ENCODE peak calls at places on chromosomes 12 and 14, in seven cellular contexts. W, Q, J, V, N, T and B are unnamed samples.

GRCh38 chr14:67532998-67533753 is at the start of gene PLEKHH1:
- DNase-seq in W (peak), J (no peak), Q (peak), N (peak), T (peak), V (peak), B (peak)

GRCh38 chr12:40745386-40745785 is 53.1 kb downstream of the CNTN1 start:
- DNase-seq in T (no peak), V (no peak), J (no peak), W (no peak), Q (no peak), N (no peak), B (no peak)

GRCh38 chr12:121918679-121919038 is 267 bp downstream of the CFAP251 start:
- DNase-seq in T (no peak), J (no peak), W (no peak), Q (no peak), N (no peak), V (no peak), B (no peak)

GRCh38 chr12:119687344-119687865 is 19.5 kb downstream of the PRKAB1 start:
- DNase-seq in V (no peak), N (no peak), T (no peak), Q (no peak), J (no peak), W (no peak), B (no peak)

GRCh38 chr14:104609666-104610065 is 5.1 kb upstream of the TMEM179 start:
- DNase-seq in V (no peak), T (no peak), W (no peak), N (no peak), Q (no peak), J (no peak), B (no peak)

GRCh38 chr14:82755923-82756322 is 1222.3 kb upstream of the SEL1L start:
- DNase-seq in J (no peak), T (no peak), Q (no peak), N (no peak), W (no peak), V (no peak), B (no peak)

GRCh38 chr14:32230695-32231280 is 27.7 kb upstream of the RNU6-8 start:
- DNase-seq in T (no peak), Q (no peak), V (peak), N (peak), J (no peak), W (no peak), B (no peak)

GRCh38 chr14:61145258-61145902 is 135.8 kb downstream of the TMEM30B start:
- DNase-seq in W (no peak), N (peak), J (no peak), Q (no peak), T (no peak), V (peak), B (no peak)

GRCh38 chr12:63103489-63104131 is 47.4 kb downstream of the AVPR1A start:
- DNase-seq in Q (no peak), J (no peak), V (peak), T (no peak), W (peak), N (no peak), B (peak)

GRCh38 chr12:541676-542289 is 82.0 kb downstream of the B4GALNT3 start:
- DNase-seq in T (no peak), V (no peak), Q (no peak), J (no peak), N (no peak), W (peak), B (no peak)

GRCh38 chr14:62645649-62646048 is 399.6 kb downstream of the KCNH5 start:
- DNase-seq in N (no peak), W (no peak), T (no peak), V (no peak), Q (no peak), J (no peak), B (no peak)

GRCh38 chr14:73977896-73978295 is 27.8 kb downstream of the COQ6 start:
- DNase-seq in N (no peak), J (no peak), W (no peak), Q (no peak), V (no peak), T (no peak), B (no peak)

GRCh38 chr14:55458800-55459577 is 18.6 kb upstream of the TBPL2 start:
- DNase-seq in T (no peak), W (no peak), N (no peak), Q (no peak), V (peak), J (no peak), B (peak)

GRCh38 chr12:88553941-88554658 is 26.2 kb downstream of the KITLG start:
- DNase-seq in J (no peak), T (no peak), Q (peak), N (peak), V (peak), W (peak), B (no peak)

GRCh38 chr12:2877959-2878732 is 1.1 kb downstream of the RHNO1 start:
- DNase-seq in N (no peak), J (no peak), W (no peak), V (no peak), T (no peak), Q (peak), B (peak)

GRCh38 chr12:49515266-49515665 is 23.6 kb upstream of the KCNH3 start:
- DNase-seq in J (no peak), W (no peak), T (no peak), V (peak), N (peak), Q (no peak), B (peak)

GRCh38 chr12:6337958-6338406 is 3.9 kb downstream of the TNFRSF1A start:
- DNase-seq in T (no peak), N (no peak), W (no peak), J (no peak), Q (no peak), V (no peak), B (peak)

GRCh38 chr12:108955225-108955835 is 65.5 kb downstream of the SVOP start:
- DNase-seq in V (no peak), T (peak), J (no peak), W (peak), Q (no peak), N (no peak), B (no peak)

GRCh38 chr14:105163040-105163742 is 5.4 kb downstream of the JAG2 start:
- DNase-seq in J (no peak), T (no peak), W (no peak), V (no peak), N (no peak), Q (no peak), B (no peak)

GRCh38 chr12:14643247-14643646 is 53.2 kb downstream of the GUCY2C start:
- DNase-seq in Q (no peak), N (no peak), W (no peak), T (no peak), J (no peak), V (no peak), B (peak)

GRCh38 chr12:68451261-68452091 is 119.3 kb upstream of the MDM1 start:
- DNase-seq in W (no peak), Q (peak), N (peak), T (no peak), V (peak), J (peak), B (peak)

GRCh38 chr12:59079029-59079428 is 158.7 kb upstream of the LRIG3 start:
- DNase-seq in W (no peak), T (no peak), N (no peak), J (no peak), V (no peak), Q (no peak), B (peak)

GRCh38 chr12:43882578-43883178 is 46.8 kb downstream of the TMEM117 start:
- DNase-seq in N (peak), W (peak), J (no peak), T (no peak), Q (no peak), V (peak), B (peak)

GRCh38 chr14:35879654-35880249 is 53.6 kb downstream of the BRMS1L start:
- DNase-seq in J (no peak), T (no peak), V (no peak), W (peak), N (no peak), Q (peak), B (peak)

GRCh38 chr12:30990776-30991175 is 64.2 kb downstream of the TSPAN11 start:
- DNase-seq in Q (no peak), N (no peak), W (no peak), T (no peak), J (no peak), V (no peak), B (no peak)

GRCh38 chr14:99028521-99028920 is 243.5 kb downstream of the BCL11B start:
- DNase-seq in N (no peak), T (no peak), V (no peak), J (no peak), W (no peak), Q (no peak), B (no peak)

GRCh38 chr14:105927661-105928060 is 401.3 kb downstream of the TMEM121 start:
- DNase-seq in W (no peak), J (no peak), V (no peak), Q (no peak), N (no peak), T (peak), B (no peak)

GRCh38 chr12:6112004-6112403 is 12.5 kb downstream of the VWF start:
- DNase-seq in T (no peak), Q (no peak), J (no peak), W (no peak), N (no peak), V (no peak), B (no peak)

GRCh38 chr12:122072031-122072970 is 6.3 kb upstream of the MLXIP start:
- DNase-seq in T (peak), N (peak), Q (peak), W (peak), V (peak), J (no peak), B (no peak)

GRCh38 chr12:8045952-8046944 is 13.7 kb downstream of the FOXJ2 start:
- DNase-seq in J (peak), V (peak), Q (peak), W (peak), N (peak), T (peak), B (peak)

GRCh38 chr12:64099430-64099829 is 122.7 kb downstream of the KICS2 start:
- DNase-seq in Q (no peak), J (no peak), W (no peak), N (peak), V (peak), T (peak), B (no peak)

GRCh38 chr12:116136340-116136739 is 141.2 kb downstream of the MED13L start:
- DNase-seq in V (no peak), N (no peak), Q (no peak), W (no peak), T (no peak), J (no peak), B (peak)